ENCODE peak calls at places on chromosomes 11 and 22, in eight cellular contexts. One of them, this sample, is unnamed.

GRCh38 chr22:23696326-23696851 is 5.6 kb downstream of the RGL4 start:
- DNase-seq in ovary: peak
- DNase-seq in GM23338: no peak
- DNase-seq in tibial nerve: no peak
- DNase-seq in endodermal cell: no peak
- DNase-seq in heart right ventricle: no peak
- DNase-seq in K562: no peak
- DNase-seq in PC-9: no peak
- DNase-seq in this sample: no peak

GRCh38 chr11:70477607-70478006 is 79.3 kb downstream of the CTTN start:
- DNase-seq in ovary: no peak
- DNase-seq in GM23338: no peak
- DNase-seq in tibial nerve: no peak
- DNase-seq in endodermal cell: no peak
- DNase-seq in heart right ventricle: peak
- DNase-seq in K562: no peak
- DNase-seq in PC-9: no peak
- DNase-seq in this sample: no peak

GRCh38 chr11:78031629-78032028 is 8.6 kb upstream of the KCTD14 start:
- DNase-seq in ovary: no peak
- DNase-seq in GM23338: no peak
- DNase-seq in tibial nerve: no peak
- DNase-seq in endodermal cell: no peak
- DNase-seq in heart right ventricle: no peak
- DNase-seq in K562: no peak
- DNase-seq in PC-9: no peak
- DNase-seq in this sample: no peak

GRCh38 chr11:47010192-47010591 is 73.6 kb downstream of the CSTPP1 start:
- DNase-seq in ovary: no peak
- DNase-seq in GM23338: no peak
- DNase-seq in tibial nerve: no peak
- DNase-seq in endodermal cell: no peak
- DNase-seq in heart right ventricle: no peak
- DNase-seq in K562: no peak
- DNase-seq in PC-9: no peak
- DNase-seq in this sample: no peak

GRCh38 chr11:11857769-11858168 is 16.0 kb downstream of the USP47 start:
- DNase-seq in ovary: no peak
- DNase-seq in GM23338: peak
- DNase-seq in tibial nerve: no peak
- DNase-seq in endodermal cell: no peak
- DNase-seq in heart right ventricle: no peak
- DNase-seq in K562: peak
- DNase-seq in PC-9: no peak
- DNase-seq in this sample: no peak

GRCh38 chr22:31876156-31877035 is 67.9 kb upstream of the YWHAH start:
- DNase-seq in ovary: no peak
- DNase-seq in GM23338: no peak
- DNase-seq in tibial nerve: no peak
- DNase-seq in endodermal cell: no peak
- DNase-seq in heart right ventricle: no peak
- DNase-seq in K562: no peak
- DNase-seq in PC-9: no peak
- DNase-seq in this sample: no peak

GRCh38 chr11:19646921-19647320 is 65.7 kb upstream of the NAV2 start:
- DNase-seq in ovary: no peak
- DNase-seq in GM23338: no peak
- DNase-seq in tibial nerve: no peak
- DNase-seq in endodermal cell: no peak
- DNase-seq in heart right ventricle: no peak
- DNase-seq in K562: no peak
- DNase-seq in PC-9: peak
- DNase-seq in this sample: peak

GRCh38 chr11:2988996-2989395 is 3.1 kb downstream of the NAP1L4 start:
- DNase-seq in ovary: no peak
- DNase-seq in GM23338: no peak
- DNase-seq in tibial nerve: no peak
- DNase-seq in endodermal cell: no peak
- DNase-seq in heart right ventricle: no peak
- DNase-seq in K562: no peak
- DNase-seq in PC-9: no peak
- DNase-seq in this sample: no peak

GRCh38 chr11:68003846-68004550 is at the start of gene UNC93B1:
- DNase-seq in ovary: peak
- DNase-seq in GM23338: peak
- DNase-seq in tibial nerve: peak
- DNase-seq in endodermal cell: peak
- DNase-seq in heart right ventricle: peak
- DNase-seq in K562: peak
- DNase-seq in PC-9: peak
- DNase-seq in this sample: peak

GRCh38 chr11:16158426-16158994 is 197.8 kb downstream of the SOX6 start:
- DNase-seq in ovary: no peak
- DNase-seq in GM23338: no peak
- DNase-seq in tibial nerve: no peak
- DNase-seq in endodermal cell: no peak
- DNase-seq in heart right ventricle: no peak
- DNase-seq in K562: no peak
- DNase-seq in PC-9: no peak
- DNase-seq in this sample: no peak

GRCh38 chr22:38727530-38728451 is 22.0 kb downstream of the GTPBP1 start:
- DNase-seq in ovary: peak
- DNase-seq in GM23338: no peak
- DNase-seq in tibial nerve: no peak
- DNase-seq in endodermal cell: no peak
- DNase-seq in heart right ventricle: no peak
- DNase-seq in K562: no peak
- DNase-seq in PC-9: no peak
- DNase-seq in this sample: no peak

GRCh38 chr11:114259551-114259983 is 36.6 kb upstream of the NNMT start:
- DNase-seq in ovary: peak
- DNase-seq in GM23338: no peak
- DNase-seq in tibial nerve: no peak
- DNase-seq in endodermal cell: no peak
- DNase-seq in heart right ventricle: no peak
- DNase-seq in K562: no peak
- DNase-seq in PC-9: no peak
- DNase-seq in this sample: no peak

GRCh38 chr11:35272391-35272821 is 133.4 kb downstream of the CD44 start:
- DNase-seq in ovary: no peak
- DNase-seq in GM23338: no peak
- DNase-seq in tibial nerve: no peak
- DNase-seq in endodermal cell: no peak
- DNase-seq in heart right ventricle: no peak
- DNase-seq in K562: no peak
- DNase-seq in PC-9: no peak
- DNase-seq in this sample: no peak

GRCh38 chr22:23038902-23039301 is 31.4 kb upstream of the GNAZ start:
- DNase-seq in ovary: no peak
- DNase-seq in GM23338: no peak
- DNase-seq in tibial nerve: no peak
- DNase-seq in endodermal cell: no peak
- DNase-seq in heart right ventricle: no peak
- DNase-seq in K562: no peak
- DNase-seq in PC-9: no peak
- DNase-seq in this sample: no peak

GRCh38 chr11:118587952-118588351 is 15.7 kb downstream of the ARCN1 start:
- DNase-seq in ovary: no peak
- DNase-seq in GM23338: no peak
- DNase-seq in tibial nerve: no peak
- DNase-seq in endodermal cell: no peak
- DNase-seq in heart right ventricle: no peak
- DNase-seq in K562: no peak
- DNase-seq in PC-9: no peak
- DNase-seq in this sample: no peak

GRCh38 chr11:120708511-120709183 is 197.1 kb downstream of the GRIK4 start:
- DNase-seq in ovary: no peak
- DNase-seq in GM23338: no peak
- DNase-seq in tibial nerve: no peak
- DNase-seq in endodermal cell: no peak
- DNase-seq in heart right ventricle: no peak
- DNase-seq in K562: no peak
- DNase-seq in PC-9: no peak
- DNase-seq in this sample: no peak

GRCh38 chr11:10387209-10388083 is 67.6 kb upstream of the AMPD3 start:
- DNase-seq in ovary: peak
- DNase-seq in GM23338: no peak
- DNase-seq in tibial nerve: peak
- DNase-seq in endodermal cell: no peak
- DNase-seq in heart right ventricle: no peak
- DNase-seq in K562: no peak
- DNase-seq in PC-9: no peak
- DNase-seq in this sample: no peak

GRCh38 chr22:29801153-29801552 is 34.0 kb downstream of the UQCR10 start:
- DNase-seq in ovary: no peak
- DNase-seq in GM23338: peak
- DNase-seq in tibial nerve: no peak
- DNase-seq in endodermal cell: peak
- DNase-seq in heart right ventricle: no peak
- DNase-seq in K562: no peak
- DNase-seq in PC-9: no peak
- DNase-seq in this sample: no peak

GRCh38 chr11:67997460-67997921 is 6.4 kb downstream of the UNC93B1 start:
- DNase-seq in ovary: peak
- DNase-seq in GM23338: peak
- DNase-seq in tibial nerve: no peak
- DNase-seq in endodermal cell: no peak
- DNase-seq in heart right ventricle: no peak
- DNase-seq in K562: no peak
- DNase-seq in PC-9: no peak
- DNase-seq in this sample: no peak

GRCh38 chr11:27489092-27489491 is 16.5 kb upstream of the LGR4 start:
- DNase-seq in ovary: no peak
- DNase-seq in GM23338: no peak
- DNase-seq in tibial nerve: no peak
- DNase-seq in endodermal cell: no peak
- DNase-seq in heart right ventricle: no peak
- DNase-seq in K562: no peak
- DNase-seq in PC-9: no peak
- DNase-seq in this sample: no peak

GRCh38 chr11:11998091-11998781 is 10.2 kb downstream of the DKK3 start:
- DNase-seq in ovary: no peak
- DNase-seq in GM23338: no peak
- DNase-seq in tibial nerve: no peak
- DNase-seq in endodermal cell: no peak
- DNase-seq in heart right ventricle: no peak
- DNase-seq in K562: no peak
- DNase-seq in PC-9: no peak
- DNase-seq in this sample: peak

GRCh38 chr11:77381749-77382693 is 80.5 kb upstream of the GDPD4 start:
- DNase-seq in ovary: no peak
- DNase-seq in GM23338: no peak
- DNase-seq in tibial nerve: no peak
- DNase-seq in endodermal cell: no peak
- DNase-seq in heart right ventricle: no peak
- DNase-seq in K562: no peak
- DNase-seq in PC-9: no peak
- DNase-seq in this sample: no peak

GRCh38 chr11:3939211-3939610 is 83.7 kb downstream of the STIM1 start:
- DNase-seq in ovary: no peak
- DNase-seq in GM23338: no peak
- DNase-seq in tibial nerve: no peak
- DNase-seq in endodermal cell: no peak
- DNase-seq in heart right ventricle: no peak
- DNase-seq in K562: no peak
- DNase-seq in PC-9: no peak
- DNase-seq in this sample: peak

GRCh38 chr11:693887-694562 is 997 bp downstream of the DEAF1 start:
- DNase-seq in ovary: peak
- DNase-seq in GM23338: no peak
- DNase-seq in tibial nerve: no peak
- DNase-seq in endodermal cell: no peak
- DNase-seq in heart right ventricle: no peak
- DNase-seq in K562: no peak
- DNase-seq in PC-9: no peak
- DNase-seq in this sample: no peak
- H3K27ac ChIP-seq in ovary: no peak
- H3K27ac ChIP-seq in GM23338: no peak
- H3K27ac ChIP-seq in tibial nerve: peak
- H3K27ac ChIP-seq in endodermal cell: no peak
- H3K27ac ChIP-seq in heart right ventricle: peak
- H3K27ac ChIP-seq in K562: peak
- H3K27ac ChIP-seq in PC-9: no peak
- H3K27ac ChIP-seq in this sample: no peak

DNA sequence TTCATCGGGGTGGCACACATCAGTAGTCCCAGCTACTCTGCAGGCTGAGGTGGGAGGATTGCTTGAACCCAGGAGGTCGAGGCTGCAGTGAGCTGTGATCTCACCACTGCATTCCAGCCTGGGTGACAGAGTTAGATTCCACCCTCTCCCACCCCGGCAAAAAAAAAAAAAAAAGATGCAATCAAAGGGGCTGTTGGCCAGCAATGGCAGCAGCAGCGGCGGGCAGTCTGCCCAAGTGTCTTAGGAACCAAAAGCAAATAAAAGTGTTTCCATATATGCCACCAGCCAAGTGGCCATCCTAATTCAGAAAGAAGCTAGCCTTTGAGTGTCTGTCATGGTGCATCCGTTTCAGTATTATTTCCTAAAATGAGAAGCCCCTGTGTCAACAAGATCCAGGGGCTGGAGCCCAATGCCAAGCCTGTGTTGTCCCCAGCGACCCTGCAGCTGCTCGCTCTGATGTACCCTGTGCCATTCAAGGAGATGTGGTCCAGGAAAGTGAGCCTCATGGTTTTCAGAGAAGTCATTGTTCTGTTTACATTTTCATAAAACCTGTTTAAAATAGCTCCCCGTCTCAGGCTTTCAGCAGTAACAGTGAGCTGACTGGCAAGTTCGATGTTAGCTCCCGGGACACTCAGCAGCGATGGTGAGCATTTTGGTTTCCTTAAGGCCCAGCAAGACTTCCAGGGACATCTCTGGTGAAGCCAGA is 12.5 kb downstream of the CDPF1 start:
- DNase-seq in ovary: no peak
- DNase-seq in GM23338: no peak
- DNase-seq in tibial nerve: no peak
- DNase-seq in endodermal cell: no peak
- DNase-seq in heart right ventricle: peak
- DNase-seq in K562: no peak
- DNase-seq in PC-9: no peak
- DNase-seq in this sample: no peak
- H3K27ac ChIP-seq in ovary: no peak
- H3K27ac ChIP-seq in GM23338: no peak
- H3K27ac ChIP-seq in tibial nerve: no peak
- H3K27ac ChIP-seq in endodermal cell: no peak
- H3K27ac ChIP-seq in heart right ventricle: peak
- H3K27ac ChIP-seq in K562: no peak
- H3K27ac ChIP-seq in PC-9: no peak
- H3K27ac ChIP-seq in this sample: no peak

GRCh38 chr22:40716116-40716515 is 36.8 kb downstream of the MCHR1 start:
- DNase-seq in ovary: no peak
- DNase-seq in GM23338: no peak
- DNase-seq in tibial nerve: no peak
- DNase-seq in endodermal cell: no peak
- DNase-seq in heart right ventricle: no peak
- DNase-seq in K562: no peak
- DNase-seq in PC-9: no peak
- DNase-seq in this sample: no peak
- H3K27ac ChIP-seq in ovary: no peak
- H3K27ac ChIP-seq in GM23338: no peak
- H3K27ac ChIP-seq in tibial nerve: no peak
- H3K27ac ChIP-seq in endodermal cell: no peak
- H3K27ac ChIP-seq in heart right ventricle: no peak
- H3K27ac ChIP-seq in K562: no peak
- H3K27ac ChIP-seq in PC-9: no peak
- H3K27ac ChIP-seq in this sample: no peak

GRCh38 chr11:65275906-65276305 is 14.1 kb downstream of the POLA2 start:
- DNase-seq in ovary: no peak
- DNase-seq in GM23338: no peak
- DNase-seq in tibial nerve: no peak
- DNase-seq in endodermal cell: no peak
- DNase-seq in heart right ventricle: no peak
- DNase-seq in K562: no peak
- DNase-seq in PC-9: no peak
- DNase-seq in this sample: no peak
- H3K27ac ChIP-seq in ovary: peak
- H3K27ac ChIP-seq in GM23338: no peak
- H3K27ac ChIP-seq in tibial nerve: peak
- H3K27ac ChIP-seq in endodermal cell: no peak
- H3K27ac ChIP-seq in heart right ventricle: no peak
- H3K27ac ChIP-seq in K562: peak
- H3K27ac ChIP-seq in PC-9: peak
- H3K27ac ChIP-seq in this sample: peak